ENCODE peak calls at places on chromosomes 16 and 17, in seven cellular contexts. One of them, this sample, is unnamed.

GRCh38 chr16:55552621-55553020 is 13.9 kb upstream of the CAPNS2 start:
- DNase-seq in CD8-positive, alpha-beta T cell: no peak
- DNase-seq in fibroblast of mammary gland: peak
- DNase-seq in cardiac muscle cell: peak
- DNase-seq in gastrocnemius medialis: no peak
- DNase-seq in upper lobe of right lung: no peak
- DNase-seq in cardiac fibroblast: peak
- DNase-seq in this sample: no peak

GRCh38 chr17:77942111-77942988 is 16.2 kb upstream of the TNRC6C start:
- DNase-seq in CD8-positive, alpha-beta T cell: no peak
- DNase-seq in fibroblast of mammary gland: no peak
- DNase-seq in cardiac muscle cell: peak
- DNase-seq in gastrocnemius medialis: no peak
- DNase-seq in upper lobe of right lung: no peak
- DNase-seq in cardiac fibroblast: peak
- DNase-seq in this sample: no peak

GRCh38 chr16:28497386-28497785 is 2.9 kb downstream of the APOBR start:
- DNase-seq in CD8-positive, alpha-beta T cell: no peak
- DNase-seq in fibroblast of mammary gland: no peak
- DNase-seq in cardiac muscle cell: no peak
- DNase-seq in gastrocnemius medialis: no peak
- DNase-seq in upper lobe of right lung: no peak
- DNase-seq in cardiac fibroblast: no peak
- DNase-seq in this sample: no peak

GRCh38 chr17:13631541-13631940 is 29.8 kb upstream of the HS3ST3A1 start:
- DNase-seq in CD8-positive, alpha-beta T cell: no peak
- DNase-seq in fibroblast of mammary gland: no peak
- DNase-seq in cardiac muscle cell: no peak
- DNase-seq in gastrocnemius medialis: no peak
- DNase-seq in upper lobe of right lung: no peak
- DNase-seq in cardiac fibroblast: no peak
- DNase-seq in this sample: no peak

GRCh38 chr16:1613728-1614225 is 1.6 kb downstream of the CRAMP1 start:
- DNase-seq in CD8-positive, alpha-beta T cell: no peak
- DNase-seq in fibroblast of mammary gland: no peak
- DNase-seq in cardiac muscle cell: peak
- DNase-seq in gastrocnemius medialis: no peak
- DNase-seq in upper lobe of right lung: no peak
- DNase-seq in cardiac fibroblast: no peak
- DNase-seq in this sample: no peak

GRCh38 chr17:4806420-4806769 is 557 bp upstream of the PLD2 start:
- DNase-seq in CD8-positive, alpha-beta T cell: no peak
- DNase-seq in fibroblast of mammary gland: no peak
- DNase-seq in cardiac muscle cell: peak
- DNase-seq in gastrocnemius medialis: no peak
- DNase-seq in upper lobe of right lung: no peak
- DNase-seq in cardiac fibroblast: no peak
- DNase-seq in this sample: no peak

GRCh38 chr16:89200124-89200849 is at the start of gene SLC22A31:
- DNase-seq in CD8-positive, alpha-beta T cell: no peak
- DNase-seq in fibroblast of mammary gland: no peak
- DNase-seq in cardiac muscle cell: no peak
- DNase-seq in gastrocnemius medialis: no peak
- DNase-seq in upper lobe of right lung: peak
- DNase-seq in cardiac fibroblast: no peak
- DNase-seq in this sample: no peak

GRCh38 chr17:46020023-46020735 is 21.1 kb downstream of the STH start:
- DNase-seq in CD8-positive, alpha-beta T cell: peak
- DNase-seq in fibroblast of mammary gland: no peak
- DNase-seq in cardiac muscle cell: no peak
- DNase-seq in gastrocnemius medialis: no peak
- DNase-seq in upper lobe of right lung: no peak
- DNase-seq in cardiac fibroblast: no peak
- DNase-seq in this sample: no peak

GRCh38 chr16:84183572-84183875 is 3.3 kb downstream of the TAF1C start:
- DNase-seq in CD8-positive, alpha-beta T cell: no peak
- DNase-seq in fibroblast of mammary gland: no peak
- DNase-seq in cardiac muscle cell: no peak
- DNase-seq in gastrocnemius medialis: no peak
- DNase-seq in upper lobe of right lung: no peak
- DNase-seq in cardiac fibroblast: no peak
- DNase-seq in this sample: no peak

GRCh38 chr16:84182104-84182503 is 4.8 kb downstream of the TAF1C start:
- DNase-seq in CD8-positive, alpha-beta T cell: no peak
- DNase-seq in fibroblast of mammary gland: no peak
- DNase-seq in cardiac muscle cell: no peak
- DNase-seq in gastrocnemius medialis: no peak
- DNase-seq in upper lobe of right lung: no peak
- DNase-seq in cardiac fibroblast: no peak
- DNase-seq in this sample: no peak

GRCh38 chr16:84182680-84183571 is 3.9 kb downstream of the TAF1C start:
- DNase-seq in CD8-positive, alpha-beta T cell: no peak
- DNase-seq in fibroblast of mammary gland: no peak
- DNase-seq in cardiac muscle cell: no peak
- DNase-seq in gastrocnemius medialis: no peak
- DNase-seq in upper lobe of right lung: no peak
- DNase-seq in cardiac fibroblast: no peak
- DNase-seq in this sample: no peak

GRCh38 chr16:84184775-84185174 is 2.1 kb downstream of the TAF1C start:
- DNase-seq in CD8-positive, alpha-beta T cell: no peak
- DNase-seq in fibroblast of mammary gland: no peak
- DNase-seq in cardiac muscle cell: no peak
- DNase-seq in gastrocnemius medialis: no peak
- DNase-seq in upper lobe of right lung: peak
- DNase-seq in cardiac fibroblast: no peak
- DNase-seq in this sample: no peak

DNA sequence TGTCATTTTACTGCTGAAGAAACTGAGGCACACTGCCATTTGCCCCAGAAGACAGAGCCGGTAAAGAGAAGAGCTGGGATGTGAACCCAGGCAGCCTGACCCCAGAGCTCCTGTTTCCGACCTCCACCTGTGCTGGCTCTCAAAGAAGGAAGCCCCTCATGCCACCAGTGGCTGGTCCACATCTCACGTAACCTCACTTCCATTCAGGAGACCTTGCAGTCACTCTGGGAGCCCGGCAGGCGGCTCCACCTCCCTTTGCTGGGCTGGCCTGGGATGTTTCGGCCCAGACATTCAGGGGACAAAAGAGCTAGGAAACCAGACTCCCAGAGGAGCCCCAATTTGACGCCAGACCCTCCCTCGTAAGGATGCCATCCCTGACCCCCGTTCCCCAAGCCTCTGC is 2.9 kb downstream of the TAF1C start:
- DNase-seq in CD8-positive, alpha-beta T cell: no peak
- DNase-seq in fibroblast of mammary gland: no peak
- DNase-seq in cardiac muscle cell: no peak
- DNase-seq in gastrocnemius medialis: no peak
- DNase-seq in upper lobe of right lung: no peak
- DNase-seq in cardiac fibroblast: no peak
- DNase-seq in this sample: no peak
- TF ChIP-seq CTCF in CD8-positive, alpha-beta T cell: no peak
- TF ChIP-seq CTCF in fibroblast of mammary gland: peak
- TF ChIP-seq CTCF in cardiac muscle cell: no peak
- TF ChIP-seq CTCF in gastrocnemius medialis: no peak
- TF ChIP-seq CTCF in upper lobe of right lung: peak
- TF ChIP-seq CTCF in cardiac fibroblast: peak
- TF ChIP-seq CTCF in this sample: no peak

GRCh38 chr16:57666353-57667068 is 1.6 kb upstream of the ADGRG3 start:
- DNase-seq in CD8-positive, alpha-beta T cell: no peak
- DNase-seq in fibroblast of mammary gland: no peak
- DNase-seq in cardiac muscle cell: no peak
- DNase-seq in gastrocnemius medialis: no peak
- DNase-seq in upper lobe of right lung: no peak
- DNase-seq in cardiac fibroblast: no peak
- DNase-seq in this sample: no peak

GRCh38 chr16:57668259-57668563 is at the start of gene ADGRG3:
- DNase-seq in CD8-positive, alpha-beta T cell: no peak
- DNase-seq in fibroblast of mammary gland: no peak
- DNase-seq in cardiac muscle cell: no peak
- DNase-seq in gastrocnemius medialis: no peak
- DNase-seq in upper lobe of right lung: no peak
- DNase-seq in cardiac fibroblast: no peak
- DNase-seq in this sample: no peak

GRCh38 chr16:57668630-57669475 is 747 bp downstream of the ADGRG3 start:
- DNase-seq in CD8-positive, alpha-beta T cell: no peak
- DNase-seq in fibroblast of mammary gland: no peak
- DNase-seq in cardiac muscle cell: no peak
- DNase-seq in gastrocnemius medialis: no peak
- DNase-seq in upper lobe of right lung: no peak
- DNase-seq in cardiac fibroblast: no peak
- DNase-seq in this sample: no peak

GRCh38 chr16:57667069-57667525 is 1.0 kb upstream of the ADGRG3 start:
- DNase-seq in CD8-positive, alpha-beta T cell: no peak
- DNase-seq in fibroblast of mammary gland: no peak
- DNase-seq in cardiac muscle cell: no peak
- DNase-seq in gastrocnemius medialis: no peak
- DNase-seq in upper lobe of right lung: no peak
- DNase-seq in cardiac fibroblast: no peak
- DNase-seq in this sample: no peak

DNA sequence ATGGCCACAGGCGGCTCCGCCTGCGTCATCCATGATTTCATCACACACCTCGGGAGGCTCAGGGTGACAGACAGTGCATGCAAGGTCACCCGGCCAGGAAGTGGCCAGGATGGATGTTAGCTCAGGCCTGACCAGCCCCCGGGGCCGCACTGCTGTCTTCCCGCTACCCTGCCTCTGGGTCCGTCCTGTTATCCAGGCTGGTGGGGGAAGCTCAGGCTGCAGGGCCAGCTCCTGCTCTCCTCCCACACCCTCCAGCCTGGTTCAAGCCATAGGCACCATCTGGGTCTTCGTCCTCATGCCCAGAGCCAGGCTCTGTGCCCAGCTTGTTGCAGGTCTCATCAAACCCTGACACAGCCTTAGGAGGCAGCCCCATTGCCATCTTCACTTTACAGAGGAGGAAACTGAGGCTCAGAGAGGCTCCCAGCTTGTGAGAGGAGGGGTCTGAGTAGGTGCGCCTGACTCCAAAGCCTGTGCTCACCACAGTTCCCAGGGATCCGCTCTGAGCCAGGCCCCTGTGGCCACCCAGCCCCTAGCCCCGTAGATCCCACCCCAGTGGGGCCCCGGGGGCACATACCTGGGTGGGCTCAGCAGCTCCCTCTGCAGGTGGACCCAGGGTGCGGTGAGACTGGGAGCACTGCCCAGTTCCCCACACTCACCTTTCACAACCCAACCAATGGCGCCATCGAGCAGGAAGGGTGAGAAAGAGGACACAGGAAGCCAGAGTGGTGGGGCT is 414 bp upstream of the ADGRG3 start:
- DNase-seq in CD8-positive, alpha-beta T cell: no peak
- DNase-seq in fibroblast of mammary gland: peak
- DNase-seq in cardiac muscle cell: peak
- DNase-seq in gastrocnemius medialis: no peak
- DNase-seq in upper lobe of right lung: peak
- DNase-seq in cardiac fibroblast: no peak
- DNase-seq in this sample: no peak
- TF ChIP-seq CTCF in CD8-positive, alpha-beta T cell: no peak
- TF ChIP-seq CTCF in fibroblast of mammary gland: no peak
- TF ChIP-seq CTCF in cardiac muscle cell: peak
- TF ChIP-seq CTCF in gastrocnemius medialis: no peak
- TF ChIP-seq CTCF in upper lobe of right lung: no peak
- TF ChIP-seq CTCF in cardiac fibroblast: peak
- TF ChIP-seq CTCF in this sample: no peak

GRCh38 chr17:57086069-57086930 is 1.3 kb downstream of the AKAP1 start:
- DNase-seq in CD8-positive, alpha-beta T cell: peak
- DNase-seq in fibroblast of mammary gland: no peak
- DNase-seq in cardiac muscle cell: no peak
- DNase-seq in gastrocnemius medialis: no peak
- DNase-seq in upper lobe of right lung: peak
- DNase-seq in cardiac fibroblast: no peak
- DNase-seq in this sample: no peak

GRCh38 chr17:57084361-57084801 is 665 bp upstream of the AKAP1 start:
- DNase-seq in CD8-positive, alpha-beta T cell: no peak
- DNase-seq in fibroblast of mammary gland: peak
- DNase-seq in cardiac muscle cell: no peak
- DNase-seq in gastrocnemius medialis: no peak
- DNase-seq in upper lobe of right lung: no peak
- DNase-seq in cardiac fibroblast: no peak
- DNase-seq in this sample: no peak

GRCh38 chr17:57088298-57088697 is 3.3 kb downstream of the AKAP1 start:
- DNase-seq in CD8-positive, alpha-beta T cell: no peak
- DNase-seq in fibroblast of mammary gland: no peak
- DNase-seq in cardiac muscle cell: no peak
- DNase-seq in gastrocnemius medialis: no peak
- DNase-seq in upper lobe of right lung: no peak
- DNase-seq in cardiac fibroblast: no peak
- DNase-seq in this sample: no peak

GRCh38 chr17:57084802-57085447 is at the start of gene AKAP1:
- DNase-seq in CD8-positive, alpha-beta T cell: peak
- DNase-seq in fibroblast of mammary gland: peak
- DNase-seq in cardiac muscle cell: peak
- DNase-seq in gastrocnemius medialis: peak
- DNase-seq in upper lobe of right lung: peak
- DNase-seq in cardiac fibroblast: peak
- DNase-seq in this sample: peak

GRCh38 chr17:57085448-57086068 is 512 bp downstream of the AKAP1 start:
- DNase-seq in CD8-positive, alpha-beta T cell: no peak
- DNase-seq in fibroblast of mammary gland: peak
- DNase-seq in cardiac muscle cell: peak
- DNase-seq in gastrocnemius medialis: no peak
- DNase-seq in upper lobe of right lung: peak
- DNase-seq in cardiac fibroblast: peak
- DNase-seq in this sample: no peak
- TF ChIP-seq CTCF in CD8-positive, alpha-beta T cell: peak
- TF ChIP-seq CTCF in fibroblast of mammary gland: no peak
- TF ChIP-seq CTCF in cardiac muscle cell: peak
- TF ChIP-seq CTCF in gastrocnemius medialis: no peak
- TF ChIP-seq CTCF in upper lobe of right lung: peak
- TF ChIP-seq CTCF in cardiac fibroblast: no peak
- TF ChIP-seq CTCF in this sample: peak

GRCh38 chr17:42174126-42174783 is 6.7 kb downstream of the KCNH4 start:
- DNase-seq in CD8-positive, alpha-beta T cell: no peak
- DNase-seq in fibroblast of mammary gland: no peak
- DNase-seq in cardiac muscle cell: no peak
- DNase-seq in gastrocnemius medialis: no peak
- DNase-seq in upper lobe of right lung: no peak
- DNase-seq in cardiac fibroblast: no peak
- DNase-seq in this sample: no peak

GRCh38 chr17:42167807-42168206 is 13.0 kb upstream of the RAB5C start:
- DNase-seq in CD8-positive, alpha-beta T cell: no peak
- DNase-seq in fibroblast of mammary gland: no peak
- DNase-seq in cardiac muscle cell: no peak
- DNase-seq in gastrocnemius medialis: no peak
- DNase-seq in upper lobe of right lung: no peak
- DNase-seq in cardiac fibroblast: no peak
- DNase-seq in this sample: no peak

GRCh38 chr17:42169351-42169750 is 11.6 kb downstream of the KCNH4 start:
- DNase-seq in CD8-positive, alpha-beta T cell: no peak
- DNase-seq in fibroblast of mammary gland: no peak
- DNase-seq in cardiac muscle cell: no peak
- DNase-seq in gastrocnemius medialis: no peak
- DNase-seq in upper lobe of right lung: no peak
- DNase-seq in cardiac fibroblast: no peak
- DNase-seq in this sample: no peak

GRCh38 chr17:42166196-42166763 is 11.5 kb upstream of the RAB5C start:
- DNase-seq in CD8-positive, alpha-beta T cell: no peak
- DNase-seq in fibroblast of mammary gland: no peak
- DNase-seq in cardiac muscle cell: no peak
- DNase-seq in gastrocnemius medialis: no peak
- DNase-seq in upper lobe of right lung: no peak
- DNase-seq in cardiac fibroblast: no peak
- DNase-seq in this sample: no peak

DNA sequence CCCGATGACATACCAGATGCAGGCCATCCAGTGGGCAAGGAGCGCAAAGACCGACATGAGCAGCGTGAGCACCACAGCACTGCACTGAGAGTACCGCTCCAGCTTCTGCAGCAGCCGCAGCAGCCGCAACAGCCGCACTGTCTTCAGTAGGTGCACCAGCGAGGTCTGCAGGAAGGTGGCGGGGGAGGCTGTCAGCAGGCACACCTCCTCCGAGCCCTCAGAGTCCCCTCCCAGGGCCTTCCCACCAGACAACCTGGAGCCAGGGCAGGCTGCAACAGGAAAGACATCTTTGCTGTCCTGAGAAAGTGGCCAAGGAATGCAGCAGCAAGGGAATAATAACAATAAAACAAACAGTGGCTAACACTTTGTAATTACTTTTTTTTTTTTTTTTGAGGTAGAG is 9.1 kb downstream of the KCNH4 start:
- DNase-seq in CD8-positive, alpha-beta T cell: no peak
- DNase-seq in fibroblast of mammary gland: no peak
- DNase-seq in cardiac muscle cell: no peak
- DNase-seq in gastrocnemius medialis: no peak
- DNase-seq in upper lobe of right lung: no peak
- DNase-seq in cardiac fibroblast: no peak
- DNase-seq in this sample: no peak
- TF ChIP-seq CTCF in CD8-positive, alpha-beta T cell: no peak
- TF ChIP-seq CTCF in fibroblast of mammary gland: no peak
- TF ChIP-seq CTCF in cardiac muscle cell: no peak
- TF ChIP-seq CTCF in gastrocnemius medialis: no peak
- TF ChIP-seq CTCF in upper lobe of right lung: no peak
- TF ChIP-seq CTCF in cardiac fibroblast: no peak
- TF ChIP-seq CTCF in this sample: no peak